ENCODE peak calls at places on chromosomes 2 and 18, in eight cellular contexts. One of them, this sample, is unnamed.

GRCh38 chr2:43084699-43085091 is 141.7 kb downstream of the ZFP36L2 start:
- DNase-seq in RWPE2: no peak
- DNase-seq in GM06990: no peak
- DNase-seq in heart right ventricle: peak; percentile 71
- DNase-seq in stomach: peak; percentile 43
- DNase-seq in GM23248: peak; percentile 77
- DNase-seq in neural progenitor cell: no peak
- DNase-seq in neuronal stem cell: no peak
- DNase-seq in this sample: no peak

GRCh38 chr18:61400714-61401113 is 67.5 kb downstream of the CDH20 start:
- DNase-seq in neuronal stem cell: no peak
- DNase-seq in RWPE2: no peak
- DNase-seq in stomach: no peak
- DNase-seq in GM06990: no peak
- DNase-seq in GM23248: peak; percentile 75
- DNase-seq in heart right ventricle: no peak
- DNase-seq in neural progenitor cell: no peak
- DNase-seq in this sample: no peak

GRCh38 chr2:235244497-235245215 is 249.2 kb upstream of the AGAP1 start:
- DNase-seq in heart right ventricle: no peak
- DNase-seq in GM06990: no peak
- DNase-seq in RWPE2: no peak
- DNase-seq in neuronal stem cell: no peak
- DNase-seq in stomach: no peak
- DNase-seq in neural progenitor cell: no peak
- DNase-seq in GM23248: peak; percentile 70
- DNase-seq in this sample: no peak

GRCh38 chr2:121036226-121036692 is 248.7 kb downstream of the TFCP2L1 start:
- DNase-seq in stomach: no peak
- DNase-seq in neuronal stem cell: no peak
- DNase-seq in heart right ventricle: no peak
- DNase-seq in GM23248: no peak
- DNase-seq in neural progenitor cell: no peak
- DNase-seq in GM06990: no peak
- DNase-seq in RWPE2: no peak
- DNase-seq in this sample: peak; percentile 3

GRCh38 chr2:28778392-28778791 is 26.8 kb downstream of the PPP1CB start:
- DNase-seq in GM06990: no peak
- DNase-seq in GM23248: no peak
- DNase-seq in heart right ventricle: no peak
- DNase-seq in stomach: no peak
- DNase-seq in neuronal stem cell: no peak
- DNase-seq in neural progenitor cell: no peak
- DNase-seq in RWPE2: no peak
- DNase-seq in this sample: no peak

GRCh38 chr2:128442053-128442751 is 123.5 kb upstream of the HS6ST1 start:
- DNase-seq in heart right ventricle: no peak
- DNase-seq in stomach: peak; percentile 54
- DNase-seq in GM23248: no peak
- DNase-seq in neuronal stem cell: no peak
- DNase-seq in RWPE2: peak; percentile 19
- DNase-seq in neural progenitor cell: no peak
- DNase-seq in GM06990: no peak
- DNase-seq in this sample: peak; percentile 34

GRCh38 chr2:143604172-143604571 is 475.0 kb downstream of the ARHGAP15 start:
- DNase-seq in stomach: no peak
- DNase-seq in neural progenitor cell: no peak
- DNase-seq in RWPE2: no peak
- DNase-seq in neuronal stem cell: no peak
- DNase-seq in GM06990: no peak
- DNase-seq in GM23248: no peak
- DNase-seq in heart right ventricle: no peak
- DNase-seq in this sample: no peak

GRCh38 chr2:6866239-6866745 is 585 bp upstream of the CMPK2 start:
- DNase-seq in RWPE2: no peak
- DNase-seq in GM23248: peak; percentile 24
- DNase-seq in heart right ventricle: no peak
- DNase-seq in neural progenitor cell: peak; percentile 67
- DNase-seq in stomach: peak; percentile 44
- DNase-seq in GM06990: no peak
- DNase-seq in neuronal stem cell: no peak
- DNase-seq in this sample: peak; percentile 83

GRCh38 chr2:197152451-197153228 is 157.9 kb downstream of the ANKRD44 start:
- DNase-seq in neuronal stem cell: no peak
- DNase-seq in RWPE2: no peak
- DNase-seq in stomach: no peak
- DNase-seq in heart right ventricle: no peak
- DNase-seq in neural progenitor cell: no peak
- DNase-seq in GM23248: peak; percentile 51
- DNase-seq in GM06990: peak; percentile 47
- DNase-seq in this sample: no peak

GRCh38 chr2:71671203-71671602 is 217.8 kb downstream of the DYSF start:
- DNase-seq in heart right ventricle: no peak
- DNase-seq in neuronal stem cell: no peak
- DNase-seq in RWPE2: no peak
- DNase-seq in neural progenitor cell: no peak
- DNase-seq in stomach: no peak
- DNase-seq in GM23248: no peak
- DNase-seq in GM06990: no peak
- DNase-seq in this sample: no peak

GRCh38 chr2:134398300-134398699 is 144.4 kb downstream of the MGAT5 start:
- DNase-seq in GM06990: no peak
- DNase-seq in neural progenitor cell: no peak
- DNase-seq in neuronal stem cell: no peak
- DNase-seq in GM23248: peak; percentile 79
- DNase-seq in heart right ventricle: no peak
- DNase-seq in RWPE2: no peak
- DNase-seq in stomach: no peak
- DNase-seq in this sample: no peak

GRCh38 chr18:27843783-27844415 is 333.0 kb downstream of the CDH2 start:
- DNase-seq in neural progenitor cell: no peak
- DNase-seq in heart right ventricle: no peak
- DNase-seq in GM23248: peak; percentile 36
- DNase-seq in GM06990: no peak
- DNase-seq in stomach: no peak
- DNase-seq in neuronal stem cell: no peak
- DNase-seq in RWPE2: no peak
- DNase-seq in this sample: no peak

GRCh38 chr2:1649103-1649870 is 95.0 kb downstream of the PXDN start:
- DNase-seq in neural progenitor cell: no peak
- DNase-seq in heart right ventricle: no peak
- DNase-seq in GM23248: no peak
- DNase-seq in RWPE2: peak; percentile 54
- DNase-seq in neuronal stem cell: no peak
- DNase-seq in stomach: no peak
- DNase-seq in GM06990: no peak
- DNase-seq in this sample: no peak
- H3K36me3 ChIP-seq in neural progenitor cell: no peaks in the 10 kb centered on the region
- H3K36me3 ChIP-seq in heart right ventricle: peaks cover 51% of the 10 kb centered on the region
- H3K36me3 ChIP-seq in GM23248: peaks cover 24% of the 10 kb centered on the region
- H3K36me3 ChIP-seq in RWPE2: peaks cover 79% of the 10 kb centered on the region
- H3K36me3 ChIP-seq in neuronal stem cell: no peaks in the 10 kb centered on the region
- H3K36me3 ChIP-seq in stomach: peaks cover 5% of the 10 kb centered on the region
- H3K36me3 ChIP-seq in GM06990: no peaks in the 10 kb centered on the region
- H3K36me3 ChIP-seq in this sample: peaks cover 3% of the 10 kb centered on the region

GRCh38 chr2:189865836-189866235 is 81.6 kb downstream of the PMS1 start:
- DNase-seq in neural progenitor cell: no peak
- DNase-seq in neuronal stem cell: no peak
- DNase-seq in GM06990: no peak
- DNase-seq in stomach: no peak
- DNase-seq in RWPE2: no peak
- DNase-seq in heart right ventricle: no peak
- DNase-seq in GM23248: peak; percentile 8
- DNase-seq in this sample: no peak
- H3K36me3 ChIP-seq in neural progenitor cell: peaks cover 19% of the 10 kb centered on the region
- H3K36me3 ChIP-seq in neuronal stem cell: peaks cover 68% of the 10 kb centered on the region
- H3K36me3 ChIP-seq in GM06990: peaks cover 4% of the 10 kb centered on the region
- H3K36me3 ChIP-seq in stomach: no peaks in the 10 kb centered on the region
- H3K36me3 ChIP-seq in RWPE2: peaks cover 42% of the 10 kb centered on the region
- H3K36me3 ChIP-seq in heart right ventricle: peaks cover 17% of the 10 kb centered on the region
- H3K36me3 ChIP-seq in GM23248: peaks cover 22% of the 10 kb centered on the region
- H3K36me3 ChIP-seq in this sample: no peaks in the 10 kb centered on the region

GRCh38 chr2:48457227-48457626 is 72.7 kb upstream of the STON1 start:
- DNase-seq in stomach: no peak
- DNase-seq in neural progenitor cell: no peak
- DNase-seq in GM06990: no peak
- DNase-seq in heart right ventricle: no peak
- DNase-seq in neuronal stem cell: no peak
- DNase-seq in GM23248: no peak
- DNase-seq in RWPE2: no peak
- DNase-seq in this sample: no peak
- H3K36me3 ChIP-seq in stomach: peaks cover 44% of the 10 kb centered on the region
- H3K36me3 ChIP-seq in neural progenitor cell: peaks cover 7% of the 10 kb centered on the region
- H3K36me3 ChIP-seq in GM06990: peaks cover 10% of the 10 kb centered on the region
- H3K36me3 ChIP-seq in heart right ventricle: peaks cover 81% of the 10 kb centered on the region
- H3K36me3 ChIP-seq in neuronal stem cell: peaks cover 88% of the 10 kb centered on the region
- H3K36me3 ChIP-seq in GM23248: peaks cover 37% of the 10 kb centered on the region
- H3K36me3 ChIP-seq in RWPE2: peaks cover 79% of the 10 kb centered on the region
- H3K36me3 ChIP-seq in this sample: peaks cover 22% of the 10 kb centered on the region

GRCh38 chr18:11902522-11903292 is 5.4 kb downstream of the MPPE1 start:
- DNase-seq in GM23248: peak; percentile 39
- DNase-seq in stomach: no peak
- DNase-seq in GM06990: no peak
- DNase-seq in RWPE2: no peak
- DNase-seq in neural progenitor cell: no peak
- DNase-seq in heart right ventricle: no peak
- DNase-seq in neuronal stem cell: no peak
- DNase-seq in this sample: no peak
- H3K36me3 ChIP-seq in GM23248: no peaks in the 10 kb centered on the region
- H3K36me3 ChIP-seq in stomach: peaks cover 5% of the 10 kb centered on the region
- H3K36me3 ChIP-seq in GM06990: peaks cover 11% of the 10 kb centered on the region
- H3K36me3 ChIP-seq in RWPE2: peaks cover 16% of the 10 kb centered on the region
- H3K36me3 ChIP-seq in neural progenitor cell: no peaks in the 10 kb centered on the region
- H3K36me3 ChIP-seq in heart right ventricle: peaks cover 54% of the 10 kb centered on the region
- H3K36me3 ChIP-seq in neuronal stem cell: peaks cover 12% of the 10 kb centered on the region
- H3K36me3 ChIP-seq in this sample: peaks cover 3% of the 10 kb centered on the region

DNA sequence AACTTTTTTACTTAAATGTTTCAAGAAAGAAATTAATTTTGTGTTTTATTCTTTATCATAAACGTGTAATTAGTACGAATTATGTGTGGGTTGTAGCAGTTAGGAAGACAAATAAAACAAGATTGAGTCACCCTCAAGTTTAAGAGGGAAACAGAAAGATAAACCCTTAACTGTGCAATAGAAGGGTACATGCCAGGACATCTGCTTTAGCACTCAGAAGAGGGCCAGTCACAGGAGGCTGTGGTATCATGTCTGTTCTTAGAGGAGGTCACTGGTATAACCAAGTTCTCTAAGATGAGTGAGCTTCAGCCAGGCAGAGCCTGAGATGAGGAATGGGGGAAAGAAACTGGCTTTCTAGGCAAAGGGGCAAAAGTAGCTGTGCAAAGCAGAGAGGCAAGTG is 42.4 kb upstream of the GRHL1 start:
- DNase-seq in stomach: no peak
- DNase-seq in neural progenitor cell: no peak
- DNase-seq in GM06990: no peak
- DNase-seq in GM23248: peak; percentile 29
- DNase-seq in neuronal stem cell: no peak
- DNase-seq in RWPE2: no peak
- DNase-seq in heart right ventricle: no peak
- DNase-seq in this sample: no peak
- H3K36me3 ChIP-seq in stomach: no peaks in the 10 kb centered on the region
- H3K36me3 ChIP-seq in neural progenitor cell: peaks cover 3% of the 10 kb centered on the region
- H3K36me3 ChIP-seq in GM06990: no peaks in the 10 kb centered on the region
- H3K36me3 ChIP-seq in GM23248: peaks cover 27% of the 10 kb centered on the region
- H3K36me3 ChIP-seq in neuronal stem cell: peaks cover 52% of the 10 kb centered on the region
- H3K36me3 ChIP-seq in RWPE2: peaks cover 53% of the 10 kb centered on the region
- H3K36me3 ChIP-seq in heart right ventricle: peaks cover 23% of the 10 kb centered on the region
- H3K36me3 ChIP-seq in this sample: no peaks in the 10 kb centered on the region

GRCh38 chr2:86751778-86752177 is 31.7 kb downstream of the RMND5A start:
- DNase-seq in stomach: no peak
- DNase-seq in RWPE2: no peak
- DNase-seq in heart right ventricle: no peak
- DNase-seq in GM06990: no peak
- DNase-seq in neuronal stem cell: no peak
- DNase-seq in neural progenitor cell: no peak
- DNase-seq in GM23248: no peak
- DNase-seq in this sample: no peak

GRCh38 chr2:86750240-86750839 is 30.2 kb downstream of the RMND5A start:
- DNase-seq in stomach: no peak
- DNase-seq in GM23248: peak; percentile 36
- DNase-seq in neuronal stem cell: no peak
- DNase-seq in RWPE2: no peak
- DNase-seq in heart right ventricle: no peak
- DNase-seq in neural progenitor cell: no peak
- DNase-seq in GM06990: no peak
- DNase-seq in this sample: no peak

GRCh38 chr2:86752934-86753333 is 32.8 kb downstream of the RMND5A start:
- DNase-seq in stomach: no peak
- DNase-seq in heart right ventricle: no peak
- DNase-seq in GM06990: no peak
- DNase-seq in neuronal stem cell: no peak
- DNase-seq in neural progenitor cell: no peak
- DNase-seq in GM23248: no peak
- DNase-seq in RWPE2: no peak
- DNase-seq in this sample: peak; percentile 15

GRCh38 chr2:86747708-86748627 is 27.9 kb downstream of the RMND5A start:
- DNase-seq in stomach: no peak
- DNase-seq in RWPE2: no peak
- DNase-seq in neuronal stem cell: no peak
- DNase-seq in heart right ventricle: no peak
- DNase-seq in GM23248: peak; percentile 96
- DNase-seq in neural progenitor cell: peak; percentile 63
- DNase-seq in GM06990: no peak
- DNase-seq in this sample: peak; percentile 20

DNA sequence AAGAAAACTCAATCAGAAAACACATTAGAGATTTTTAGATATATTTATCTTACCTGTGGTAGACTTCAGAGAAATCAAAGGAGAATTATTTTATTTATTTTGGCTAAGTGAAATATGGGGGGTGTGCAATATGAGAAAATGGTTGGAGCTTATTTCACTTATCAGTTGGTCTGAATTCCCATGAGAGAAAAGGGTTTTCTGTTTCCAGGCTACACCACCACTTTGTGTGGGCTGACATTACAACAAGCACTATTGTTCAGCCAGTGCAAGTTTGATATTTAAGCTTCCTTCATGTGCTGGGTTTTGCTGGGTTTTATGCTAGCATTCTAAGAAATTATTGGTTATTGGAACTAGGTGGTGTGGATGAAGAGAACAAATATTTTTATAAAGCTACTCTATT is 33.5 kb downstream of the RMND5A start:
- DNase-seq in heart right ventricle: no peak
- DNase-seq in GM23248: no peak
- DNase-seq in GM06990: no peak
- DNase-seq in neural progenitor cell: no peak
- DNase-seq in stomach: no peak
- DNase-seq in RWPE2: no peak
- DNase-seq in neuronal stem cell: no peak
- DNase-seq in this sample: no peak
- H3K36me3 ChIP-seq in heart right ventricle: peaks cover 54% of the 10 kb centered on the region
- H3K36me3 ChIP-seq in GM23248: peaks cover 18% of the 10 kb centered on the region
- H3K36me3 ChIP-seq in GM06990: peaks cover 6% of the 10 kb centered on the region
- H3K36me3 ChIP-seq in neural progenitor cell: peaks cover 42% of the 10 kb centered on the region
- H3K36me3 ChIP-seq in stomach: peaks cover 7% of the 10 kb centered on the region
- H3K36me3 ChIP-seq in RWPE2: peaks cover 52% of the 10 kb centered on the region
- H3K36me3 ChIP-seq in neuronal stem cell: peaks cover 64% of the 10 kb centered on the region
- H3K36me3 ChIP-seq in this sample: peaks cover 4% of the 10 kb centered on the region

DNA sequence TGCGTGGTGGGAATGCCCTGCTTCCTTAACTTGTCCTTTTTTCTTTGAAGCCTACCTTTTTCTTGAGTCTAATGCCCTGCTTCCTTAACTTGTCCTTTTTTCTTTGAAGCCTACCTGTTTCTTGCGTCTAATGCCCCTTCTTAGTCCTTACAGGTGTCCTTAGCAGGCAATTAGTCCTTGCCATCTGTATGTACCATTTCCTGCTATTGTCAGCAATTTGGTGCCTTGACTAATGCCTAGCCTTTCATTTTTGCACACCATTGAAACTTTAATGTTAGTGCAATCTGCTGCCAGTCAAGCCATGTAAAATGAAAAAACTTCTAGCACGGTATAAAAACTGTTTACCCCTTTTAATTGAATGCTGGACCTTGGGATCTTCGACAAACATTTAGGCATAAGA is 4.3 kb downstream of the KDM3A start:
- DNase-seq in RWPE2: no peak
- DNase-seq in GM06990: no peak
- DNase-seq in heart right ventricle: no peak
- DNase-seq in neural progenitor cell: no peak
- DNase-seq in stomach: no peak
- DNase-seq in GM23248: no peak
- DNase-seq in neuronal stem cell: no peak
- DNase-seq in this sample: no peak
- H3K36me3 ChIP-seq in RWPE2: peaks cover 58% of the 10 kb centered on the region
- H3K36me3 ChIP-seq in GM06990: peaks cover 4% of the 10 kb centered on the region
- H3K36me3 ChIP-seq in heart right ventricle: peaks cover 14% of the 10 kb centered on the region
- H3K36me3 ChIP-seq in neural progenitor cell: no peaks in the 10 kb centered on the region
- H3K36me3 ChIP-seq in stomach: peaks cover 13% of the 10 kb centered on the region
- H3K36me3 ChIP-seq in GM23248: peaks cover 26% of the 10 kb centered on the region
- H3K36me3 ChIP-seq in neuronal stem cell: peaks cover 75% of the 10 kb centered on the region
- H3K36me3 ChIP-seq in this sample: peaks cover 3% of the 10 kb centered on the region